ENCODE peak calls at places on chromosomes 2 and 18, in eight cellular contexts. One of them, this sample, is unnamed.
A peak's percentile ranks its signal among the peaks of the same experiment; 100 is the strongest.

GRCh38 chr18:13539050-13539449 is 187.3 kb downstream of the FAM210A start:
- DNase-seq in Karpas-422: peak; percentile 65
- DNase-seq in brain microvascular endothelial cell: no peak
- DNase-seq in naive thymus-derived CD4-positive, alpha-beta T cell: peak; percentile 79
- DNase-seq in right atrium auricular region: peak; percentile 71
- DNase-seq in HCT116: no peak
- DNase-seq in mesendoderm: no peak
- DNase-seq in ovary: no peak
- DNase-seq in this sample: no peak

GRCh38 chr2:218805627-218806026 is 23.7 kb downstream of the CYP27A1 start:
- DNase-seq in Karpas-422: no peak
- DNase-seq in brain microvascular endothelial cell: peak; percentile 68
- DNase-seq in naive thymus-derived CD4-positive, alpha-beta T cell: no peak
- DNase-seq in right atrium auricular region: peak; percentile 42
- DNase-seq in HCT116: no peak
- DNase-seq in mesendoderm: peak; percentile 43
- DNase-seq in ovary: no peak
- DNase-seq in this sample: no peak

GRCh38 chr2:188974184-188974583 is at the start of gene COL3A1:
- DNase-seq in Karpas-422: no peak
- DNase-seq in brain microvascular endothelial cell: peak; percentile 66
- DNase-seq in naive thymus-derived CD4-positive, alpha-beta T cell: no peak
- DNase-seq in right atrium auricular region: no peak
- DNase-seq in HCT116: no peak
- DNase-seq in mesendoderm: no peak
- DNase-seq in ovary: peak; percentile 57
- DNase-seq in this sample: no peak

GRCh38 chr2:180001726-180002125 is 5.4 kb downstream of the CWC22 start:
- DNase-seq in Karpas-422: no peak
- DNase-seq in brain microvascular endothelial cell: no peak
- DNase-seq in naive thymus-derived CD4-positive, alpha-beta T cell: no peak
- DNase-seq in right atrium auricular region: no peak
- DNase-seq in HCT116: no peak
- DNase-seq in mesendoderm: no peak
- DNase-seq in ovary: no peak
- DNase-seq in this sample: no peak

GRCh38 chr2:144414324-144414845 is 105.5 kb downstream of the ZEB2 start:
- DNase-seq in Karpas-422: no peak
- DNase-seq in brain microvascular endothelial cell: peak; percentile 60
- DNase-seq in naive thymus-derived CD4-positive, alpha-beta T cell: no peak
- DNase-seq in right atrium auricular region: peak; percentile 75
- DNase-seq in HCT116: no peak
- DNase-seq in mesendoderm: no peak
- DNase-seq in ovary: no peak
- DNase-seq in this sample: no peak

GRCh38 chr2:227655454-227655853 is 11.2 kb upstream of the SCYGR5 start:
- DNase-seq in Karpas-422: no peak
- DNase-seq in brain microvascular endothelial cell: peak; percentile 94
- DNase-seq in naive thymus-derived CD4-positive, alpha-beta T cell: no peak
- DNase-seq in right atrium auricular region: no peak
- DNase-seq in HCT116: peak; percentile 19
- DNase-seq in mesendoderm: no peak
- DNase-seq in ovary: no peak
- DNase-seq in this sample: no peak

GRCh38 chr18:22188551-22189267 is 19.3 kb downstream of the GATA6 start:
- DNase-seq in Karpas-422: no peak
- DNase-seq in brain microvascular endothelial cell: no peak
- DNase-seq in naive thymus-derived CD4-positive, alpha-beta T cell: no peak
- DNase-seq in right atrium auricular region: peak; percentile 91
- DNase-seq in HCT116: no peak
- DNase-seq in mesendoderm: no peak
- DNase-seq in ovary: no peak
- DNase-seq in this sample: no peak

GRCh38 chr18:3525870-3526420 is 76.0 kb downstream of the TGIF1 start:
- DNase-seq in Karpas-422: peak; percentile 74
- DNase-seq in brain microvascular endothelial cell: no peak
- DNase-seq in naive thymus-derived CD4-positive, alpha-beta T cell: peak; percentile 14
- DNase-seq in right atrium auricular region: no peak
- DNase-seq in HCT116: no peak
- DNase-seq in mesendoderm: peak; percentile 48
- DNase-seq in ovary: no peak
- DNase-seq in this sample: peak; percentile 70

GRCh38 chr18:3281456-3282400 is 19.8 kb downstream of the MYL12B start:
- DNase-seq in Karpas-422: peak; percentile 93
- DNase-seq in brain microvascular endothelial cell: no peak
- DNase-seq in naive thymus-derived CD4-positive, alpha-beta T cell: peak; percentile 73
- DNase-seq in right atrium auricular region: no peak
- DNase-seq in HCT116: peak; percentile 78
- DNase-seq in mesendoderm: peak; percentile 79
- DNase-seq in ovary: no peak
- DNase-seq in this sample: peak; percentile 63

GRCh38 chr2:241225983-241226382 is 37.5 kb downstream of the ANO7 start:
- DNase-seq in Karpas-422: no peak
- DNase-seq in brain microvascular endothelial cell: no peak
- DNase-seq in naive thymus-derived CD4-positive, alpha-beta T cell: no peak
- DNase-seq in right atrium auricular region: no peak
- DNase-seq in HCT116: no peak
- DNase-seq in mesendoderm: no peak
- DNase-seq in ovary: no peak
- DNase-seq in this sample: no peak

GRCh38 chr2:99389371-99389770 is 52.2 kb downstream of the EIF5B start:
- DNase-seq in Karpas-422: no peak
- DNase-seq in brain microvascular endothelial cell: no peak
- DNase-seq in naive thymus-derived CD4-positive, alpha-beta T cell: no peak
- DNase-seq in right atrium auricular region: no peak
- DNase-seq in HCT116: no peak
- DNase-seq in mesendoderm: no peak
- DNase-seq in ovary: no peak
- DNase-seq in this sample: no peak

GRCh38 chr2:158723921-158724802 is 71.0 kb upstream of the DAPL1 start:
- DNase-seq in Karpas-422: peak; percentile 49
- DNase-seq in brain microvascular endothelial cell: no peak
- DNase-seq in naive thymus-derived CD4-positive, alpha-beta T cell: no peak
- DNase-seq in right atrium auricular region: no peak
- DNase-seq in HCT116: peak; percentile 35
- DNase-seq in mesendoderm: peak; percentile 72
- DNase-seq in ovary: no peak
- DNase-seq in this sample: no peak

GRCh38 chr2:239829326-239829725 is 195.8 kb downstream of the NDUFA10 start:
- DNase-seq in Karpas-422: no peak
- DNase-seq in brain microvascular endothelial cell: no peak
- DNase-seq in naive thymus-derived CD4-positive, alpha-beta T cell: no peak
- DNase-seq in right atrium auricular region: no peak
- DNase-seq in HCT116: no peak
- DNase-seq in mesendoderm: no peak
- DNase-seq in ovary: no peak
- DNase-seq in this sample: no peak

GRCh38 chr18:36365836-36366775 is 68.6 kb downstream of the FHOD3 start:
- DNase-seq in Karpas-422: no peak
- DNase-seq in brain microvascular endothelial cell: no peak
- DNase-seq in naive thymus-derived CD4-positive, alpha-beta T cell: no peak
- DNase-seq in right atrium auricular region: no peak
- DNase-seq in HCT116: no peak
- DNase-seq in mesendoderm: no peak
- DNase-seq in ovary: no peak
- DNase-seq in this sample: no peak

GRCh38 chr18:21315741-21316187 is 73.7 kb downstream of the GREB1L start:
- DNase-seq in Karpas-422: no peak
- DNase-seq in brain microvascular endothelial cell: no peak
- DNase-seq in naive thymus-derived CD4-positive, alpha-beta T cell: no peak
- DNase-seq in right atrium auricular region: no peak
- DNase-seq in HCT116: peak; percentile 28
- DNase-seq in mesendoderm: peak; percentile 89
- DNase-seq in ovary: no peak
- DNase-seq in this sample: no peak

GRCh38 chr18:41391616-41392610 is 563.1 kb upstream of the PIK3C3 start:
- DNase-seq in Karpas-422: peak; percentile 90
- DNase-seq in brain microvascular endothelial cell: peak; percentile 59
- DNase-seq in naive thymus-derived CD4-positive, alpha-beta T cell: no peak
- DNase-seq in right atrium auricular region: no peak
- DNase-seq in HCT116: no peak
- DNase-seq in mesendoderm: peak; percentile 79
- DNase-seq in ovary: no peak
- DNase-seq in this sample: no peak

GRCh38 chr2:34096552-34097171 is 497.6 kb upstream of the FAM98A start:
- DNase-seq in Karpas-422: peak; percentile 84
- DNase-seq in brain microvascular endothelial cell: peak; percentile 69
- DNase-seq in naive thymus-derived CD4-positive, alpha-beta T cell: peak; percentile 37
- DNase-seq in right atrium auricular region: no peak
- DNase-seq in HCT116: peak; percentile 32
- DNase-seq in mesendoderm: peak; percentile 74
- DNase-seq in ovary: no peak
- DNase-seq in this sample: peak; percentile 1

DNA sequence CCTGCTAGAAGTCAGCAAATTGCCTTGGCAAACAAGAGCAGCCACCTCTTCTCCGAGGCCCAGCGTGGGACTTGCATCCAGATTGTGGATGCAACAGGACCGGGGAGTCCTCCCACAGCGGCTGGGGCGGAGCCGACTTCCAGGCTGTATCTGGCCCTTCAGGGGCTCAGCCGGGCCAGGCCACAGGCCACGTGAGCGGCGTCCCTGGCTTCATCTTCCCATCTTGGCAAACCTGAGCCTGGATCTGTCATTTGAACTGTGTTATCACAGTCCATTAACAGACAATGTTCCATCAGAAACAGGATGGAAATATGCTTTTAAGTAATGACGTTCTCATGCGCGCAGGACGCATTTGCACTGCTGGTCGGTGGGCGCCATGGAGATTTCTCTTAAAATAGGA is 483.5 kb upstream of the SALL3 start:
- DNase-seq in Karpas-422: no peak
- DNase-seq in brain microvascular endothelial cell: no peak
- DNase-seq in naive thymus-derived CD4-positive, alpha-beta T cell: no peak
- DNase-seq in right atrium auricular region: no peak
- DNase-seq in HCT116: no peak
- DNase-seq in mesendoderm: no peak
- DNase-seq in ovary: no peak
- DNase-seq in this sample: no peak
- H3K27ac ChIP-seq in Karpas-422: no peak overlapping the region
- H3K27ac ChIP-seq in brain microvascular endothelial cell: no peak overlapping the region
- H3K27ac ChIP-seq in naive thymus-derived CD4-positive, alpha-beta T cell: no peak overlapping the region
- H3K27ac ChIP-seq in right atrium auricular region: no peak overlapping the region
- H3K27ac ChIP-seq in HCT116: no peak overlapping the region
- H3K27ac ChIP-seq in mesendoderm: no peak overlapping the region
- H3K27ac ChIP-seq in ovary: no peak overlapping the region
- H3K27ac ChIP-seq in this sample: no peak overlapping the region

DNA sequence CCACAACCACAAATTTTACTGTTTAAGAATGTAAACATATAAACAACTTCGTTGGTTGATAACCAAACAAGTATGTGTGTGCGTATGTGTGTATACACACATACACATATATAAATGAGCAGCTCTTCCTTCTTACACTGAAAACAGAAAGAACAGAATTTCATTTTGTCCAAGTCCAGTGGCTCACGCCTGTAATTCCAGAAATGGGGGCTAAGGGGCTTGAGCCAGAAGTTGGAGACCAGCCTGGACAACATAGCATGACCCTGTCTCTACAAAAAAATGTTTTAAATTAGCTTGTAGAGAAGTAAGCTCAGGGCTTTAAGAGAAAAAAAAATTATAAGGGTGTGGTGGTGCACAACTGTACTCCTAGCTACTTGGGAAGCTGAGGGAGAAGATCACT is 12.3 kb downstream of the NCKAP1 start:
- DNase-seq in Karpas-422: no peak
- DNase-seq in brain microvascular endothelial cell: no peak
- DNase-seq in naive thymus-derived CD4-positive, alpha-beta T cell: no peak
- DNase-seq in right atrium auricular region: no peak
- DNase-seq in HCT116: no peak
- DNase-seq in mesendoderm: no peak
- DNase-seq in ovary: no peak
- DNase-seq in this sample: no peak
- H3K27ac ChIP-seq in Karpas-422: no peak overlapping the region
- H3K27ac ChIP-seq in brain microvascular endothelial cell: no peak overlapping the region
- H3K27ac ChIP-seq in naive thymus-derived CD4-positive, alpha-beta T cell: no peak overlapping the region
- H3K27ac ChIP-seq in right atrium auricular region: no peak overlapping the region
- H3K27ac ChIP-seq in HCT116: no peak overlapping the region
- H3K27ac ChIP-seq in mesendoderm: no peak overlapping the region
- H3K27ac ChIP-seq in ovary: no peak overlapping the region
- H3K27ac ChIP-seq in this sample: no peak overlapping the region

DNA sequence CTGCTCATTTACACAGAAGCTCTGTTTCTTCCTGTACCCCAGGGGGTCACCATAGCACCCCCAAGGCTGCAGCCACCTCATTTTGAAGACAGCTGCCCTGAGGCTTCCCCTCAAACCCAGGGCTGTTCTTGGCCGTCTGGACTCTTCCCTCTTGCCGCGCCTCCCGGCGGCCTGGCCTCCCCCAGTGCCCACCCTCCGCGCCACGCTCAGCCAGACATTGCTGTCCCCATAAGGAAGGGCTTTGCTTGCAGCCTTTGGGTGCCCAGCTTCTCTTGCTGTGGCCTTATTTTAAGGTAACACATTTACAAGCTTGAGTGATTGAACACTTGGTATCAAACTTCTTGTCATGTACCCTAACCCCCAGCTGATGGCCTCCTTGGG is 79.0 kb downstream of the STPG4 start:
- DNase-seq in Karpas-422: no peak
- DNase-seq in brain microvascular endothelial cell: no peak
- DNase-seq in naive thymus-derived CD4-positive, alpha-beta T cell: no peak
- DNase-seq in right atrium auricular region: no peak
- DNase-seq in HCT116: no peak
- DNase-seq in mesendoderm: no peak
- DNase-seq in ovary: no peak
- DNase-seq in this sample: no peak
- H3K27ac ChIP-seq in Karpas-422: no peak overlapping the region
- H3K27ac ChIP-seq in brain microvascular endothelial cell: peak overlapping the region; percentile 86
- H3K27ac ChIP-seq in naive thymus-derived CD4-positive, alpha-beta T cell: no peak overlapping the region
- H3K27ac ChIP-seq in right atrium auricular region: peak overlapping the region; percentile 66
- H3K27ac ChIP-seq in HCT116: peak overlapping the region; percentile 95
- H3K27ac ChIP-seq in mesendoderm: no peak overlapping the region
- H3K27ac ChIP-seq in ovary: no peak overlapping the region
- H3K27ac ChIP-seq in this sample: no peak overlapping the region

GRCh38 chr2:111706481-111707001 is 177.5 kb downstream of the ANAPC1 start:
- DNase-seq in Karpas-422: no peak
- DNase-seq in brain microvascular endothelial cell: no peak
- DNase-seq in naive thymus-derived CD4-positive, alpha-beta T cell: no peak
- DNase-seq in right atrium auricular region: no peak
- DNase-seq in HCT116: no peak
- DNase-seq in mesendoderm: no peak
- DNase-seq in ovary: no peak
- DNase-seq in this sample: no peak

GRCh38 chr2:111707700-111708099 is 176.3 kb downstream of the ANAPC1 start:
- DNase-seq in Karpas-422: no peak
- DNase-seq in brain microvascular endothelial cell: no peak
- DNase-seq in naive thymus-derived CD4-positive, alpha-beta T cell: no peak
- DNase-seq in right atrium auricular region: no peak
- DNase-seq in HCT116: no peak
- DNase-seq in mesendoderm: no peak
- DNase-seq in ovary: no peak
- DNase-seq in this sample: no peak

GRCh38 chr2:111705206-111705605 is 178.8 kb downstream of the ANAPC1 start:
- DNase-seq in Karpas-422: no peak
- DNase-seq in brain microvascular endothelial cell: no peak
- DNase-seq in naive thymus-derived CD4-positive, alpha-beta T cell: no peak
- DNase-seq in right atrium auricular region: no peak
- DNase-seq in HCT116: no peak
- DNase-seq in mesendoderm: no peak
- DNase-seq in ovary: no peak
- DNase-seq in this sample: no peak

GRCh38 chr2:111704246-111704645 is 179.7 kb downstream of the ANAPC1 start:
- DNase-seq in Karpas-422: no peak
- DNase-seq in brain microvascular endothelial cell: peak; percentile 58
- DNase-seq in naive thymus-derived CD4-positive, alpha-beta T cell: no peak
- DNase-seq in right atrium auricular region: no peak
- DNase-seq in HCT116: no peak
- DNase-seq in mesendoderm: no peak
- DNase-seq in ovary: no peak
- DNase-seq in this sample: no peak

GRCh38 chr2:111705711-111706323 is 178.2 kb downstream of the ANAPC1 start:
- DNase-seq in Karpas-422: no peak
- DNase-seq in brain microvascular endothelial cell: peak; percentile 73
- DNase-seq in naive thymus-derived CD4-positive, alpha-beta T cell: no peak
- DNase-seq in right atrium auricular region: no peak
- DNase-seq in HCT116: peak; percentile 86
- DNase-seq in mesendoderm: peak; percentile 79
- DNase-seq in ovary: no peak
- DNase-seq in this sample: no peak
- H3K27ac ChIP-seq in Karpas-422: no peak overlapping the region
- H3K27ac ChIP-seq in brain microvascular endothelial cell: no peak overlapping the region
- H3K27ac ChIP-seq in naive thymus-derived CD4-positive, alpha-beta T cell: no peak overlapping the region
- H3K27ac ChIP-seq in right atrium auricular region: no peak overlapping the region
- H3K27ac ChIP-seq in HCT116: no peak overlapping the region
- H3K27ac ChIP-seq in mesendoderm: peak overlapping the region; percentile 14
- H3K27ac ChIP-seq in ovary: no peak overlapping the region
- H3K27ac ChIP-seq in this sample: no peak overlapping the region